ENCODE peak calls at places on chromosomes 7 and 10, in five cellular contexts. A is fibroblast of lung; C is aorta; B is effector memory CD4-positive, alpha-beta T cell; D is skeletal muscle cell. R is an unnamed sample.

GRCh38 chr7:19066109-19066508 is 51.3 kb downstream of the TWIST1 start:
- DNase-seq in A (no peak), C (no peak), B (no peak), D (no peak), R (no peak)

GRCh38 chr10:114045071-114045737 is 1.5 kb downstream of the ADRB1 start:
- DNase-seq in C (peak; percentile 69), D (no peak), A (no peak), B (no peak), R (no peak)

GRCh38 chr7:106282374-106282773 is 2.4 kb downstream of the NAMPT start:
- DNase-seq in C (no peak), B (no peak), A (no peak), D (no peak), R (no peak)

GRCh38 chr10:72320676-72321247 is 34.0 kb downstream of the DNAJB12 start:
- DNase-seq in C (peak; percentile 80), B (peak; percentile 67), A (peak; percentile 99), D (peak; percentile 99), R (peak; percentile 72)

GRCh38 chr7:120951826-120952225 is 1.2 kb downstream of the ING3 start:
- DNase-seq in D (no peak), C (no peak), A (no peak), B (no peak), R (no peak)

GRCh38 chr10:44458671-44459403 is 73.9 kb upstream of the CXCL12 start:
- DNase-seq in D (no peak), B (no peak), A (no peak), C (peak; percentile 53), R (no peak)

GRCh38 chr7:22669692-22670421 is 57.1 kb upstream of the IL6 start:
- DNase-seq in B (no peak), A (peak; percentile 49), C (no peak), D (no peak), R (no peak)

GRCh38 chr10:132538790-132539421 is 1.3 kb downstream of the INPP5A start:
- DNase-seq in A (no peak), B (no peak), D (no peak), C (no peak), R (no peak)

GRCh38 chr7:36309301-36309700 is 80.4 kb upstream of the ANLN start:
- DNase-seq in B (no peak), A (no peak), D (no peak), C (no peak), R (no peak)

GRCh38 chr7:28211006-28211405 is 30.4 kb upstream of the JAZF1 start:
- DNase-seq in A (no peak), C (no peak), B (no peak), D (no peak), R (no peak)

GRCh38 chr7:55021951-55022617 is 3.3 kb downstream of the EGFR start:
- DNase-seq in B (no peak), C (no peak), A (no peak), D (no peak), R (no peak)
- H3K4me3 ChIP-seq in B (no peak overlapping the region), C (no peak overlapping the region), A (peak overlapping the region; percentile 64), D (peak overlapping the region; percentile 81), R (no peak overlapping the region)

GRCh38 chr7:95045236-95045923 is 138.0 kb downstream of the PPP1R9A start:
- DNase-seq in D (no peak), A (peak; percentile 49), C (no peak), B (no peak), R (no peak)

GRCh38 chr7:95052692-95053091 is 145.3 kb downstream of the PPP1R9A start:
- DNase-seq in A (no peak), C (no peak), B (no peak), D (no peak), R (no peak)

GRCh38 chr7:95046494-95047240 is 139.3 kb downstream of the PPP1R9A start:
- DNase-seq in C (no peak), A (no peak), B (no peak), D (no peak), R (no peak)

GRCh38 chr7:95047291-95047690 is 139.9 kb downstream of the PPP1R9A start:
- DNase-seq in B (no peak), A (no peak), C (no peak), D (no peak), R (no peak)
- H3K4me3 ChIP-seq in B (no peak overlapping the region), A (no peak overlapping the region), C (no peak overlapping the region), D (no peak overlapping the region), R (no peak overlapping the region)

GRCh38 chr7:131300572-131301466 is 26.9 kb upstream of the MKLN1 start:
- DNase-seq in D (no peak), A (peak; percentile 51), C (no peak), B (no peak), R (no peak)
- H3K4me3 ChIP-seq in D (no peak overlapping the region), A (no peak overlapping the region), C (no peak overlapping the region), B (no peak overlapping the region), R (no peak overlapping the region)

GRCh38 chr10:98371421-98371820 is 43.6 kb downstream of the PYROXD2 start:
- DNase-seq in D (no peak), B (no peak), A (no peak), C (no peak), R (no peak)
- H3K4me3 ChIP-seq in D (no peak overlapping the region), B (no peak overlapping the region), A (no peak overlapping the region), C (no peak overlapping the region), R (no peak overlapping the region)

R was measured in Jurkat, Clone E6-1.